ENCODE peak calls at places on chromosomes 3 and 15, in nine cellular contexts. One of them, this sample, is unnamed.

GRCh38 chr15:27935328-27935727 is 163.8 kb downstream of the OCA2 start:
- DNase-seq in LoVo: no peak
- DNase-seq in activated CD8-positive, alpha-beta memory T cell treated with anti-CD3 and anti-CD28 coated beads, Interleukin-2, amount 50 U/mL, for 48 hours: no peak
- DNase-seq in adrenal gland: no peak
- DNase-seq in stimulated activated CD4-positive, alpha-beta T cell treated with anti-CD3 and anti-CD28 coated beads, Interleukin-2, amount 100 ng/mL, for 48 hours: no peak
- DNase-seq in germinal center: no peak
- DNase-seq in NCI-H345: no peak
- DNase-seq in DMS53: no peak
- DNase-seq in AG10803: no peak
- DNase-seq in this sample: no peak

GRCh38 chr3:36210840-36211655 is 169.3 kb upstream of the STAC start:
- DNase-seq in NCI-H345: no peak
- DNase-seq in AG10803: peak
- DNase-seq in DMS53: no peak
- DNase-seq in adrenal gland: no peak
- DNase-seq in LoVo: no peak
- DNase-seq in activated CD8-positive, alpha-beta memory T cell treated with anti-CD3 and anti-CD28 coated beads, Interleukin-2, amount 50 U/mL, for 48 hours: no peak
- DNase-seq in stimulated activated CD4-positive, alpha-beta T cell treated with anti-CD3 and anti-CD28 coated beads, Interleukin-2, amount 100 ng/mL, for 48 hours: no peak
- DNase-seq in germinal center: no peak
- DNase-seq in this sample: no peak

GRCh38 chr3:61118830-61119229 is 132.4 kb downstream of the FHIT start:
- DNase-seq in LoVo: no peak
- DNase-seq in stimulated activated CD4-positive, alpha-beta T cell treated with anti-CD3 and anti-CD28 coated beads, Interleukin-2, amount 100 ng/mL, for 48 hours: no peak
- DNase-seq in adrenal gland: no peak
- DNase-seq in germinal center: no peak
- DNase-seq in DMS53: no peak
- DNase-seq in NCI-H345: no peak
- DNase-seq in activated CD8-positive, alpha-beta memory T cell treated with anti-CD3 and anti-CD28 coated beads, Interleukin-2, amount 50 U/mL, for 48 hours: no peak
- DNase-seq in AG10803: no peak
- DNase-seq in this sample: no peak

GRCh38 chr3:27723803-27724458 is 1.8 kb upstream of the EOMES start:
- DNase-seq in DMS53: no peak
- DNase-seq in AG10803: no peak
- DNase-seq in germinal center: no peak
- DNase-seq in LoVo: no peak
- DNase-seq in NCI-H345: no peak
- DNase-seq in adrenal gland: no peak
- DNase-seq in activated CD8-positive, alpha-beta memory T cell treated with anti-CD3 and anti-CD28 coated beads, Interleukin-2, amount 50 U/mL, for 48 hours: no peak
- DNase-seq in stimulated activated CD4-positive, alpha-beta T cell treated with anti-CD3 and anti-CD28 coated beads, Interleukin-2, amount 100 ng/mL, for 48 hours: no peak
- DNase-seq in this sample: no peak

GRCh38 chr15:35479423-35479822 is 66.5 kb downstream of the DPH6 start:
- DNase-seq in AG10803: no peak
- DNase-seq in activated CD8-positive, alpha-beta memory T cell treated with anti-CD3 and anti-CD28 coated beads, Interleukin-2, amount 50 U/mL, for 48 hours: no peak
- DNase-seq in stimulated activated CD4-positive, alpha-beta T cell treated with anti-CD3 and anti-CD28 coated beads, Interleukin-2, amount 100 ng/mL, for 48 hours: no peak
- DNase-seq in DMS53: no peak
- DNase-seq in NCI-H345: no peak
- DNase-seq in germinal center: no peak
- DNase-seq in LoVo: no peak
- DNase-seq in adrenal gland: no peak
- DNase-seq in this sample: no peak

GRCh38 chr3:144775581-144775980 is 804.0 kb downstream of the DIPK2A start:
- DNase-seq in stimulated activated CD4-positive, alpha-beta T cell treated with anti-CD3 and anti-CD28 coated beads, Interleukin-2, amount 100 ng/mL, for 48 hours: no peak
- DNase-seq in NCI-H345: no peak
- DNase-seq in activated CD8-positive, alpha-beta memory T cell treated with anti-CD3 and anti-CD28 coated beads, Interleukin-2, amount 50 U/mL, for 48 hours: no peak
- DNase-seq in LoVo: no peak
- DNase-seq in AG10803: no peak
- DNase-seq in DMS53: no peak
- DNase-seq in adrenal gland: no peak
- DNase-seq in germinal center: no peak
- DNase-seq in this sample: no peak

GRCh38 chr15:57694264-57694663 is 12.2 kb upstream of the POLR2M start:
- DNase-seq in LoVo: no peak
- DNase-seq in AG10803: peak
- DNase-seq in germinal center: no peak
- DNase-seq in DMS53: no peak
- DNase-seq in adrenal gland: no peak
- DNase-seq in activated CD8-positive, alpha-beta memory T cell treated with anti-CD3 and anti-CD28 coated beads, Interleukin-2, amount 50 U/mL, for 48 hours: no peak
- DNase-seq in NCI-H345: no peak
- DNase-seq in stimulated activated CD4-positive, alpha-beta T cell treated with anti-CD3 and anti-CD28 coated beads, Interleukin-2, amount 100 ng/mL, for 48 hours: no peak
- DNase-seq in this sample: no peak

GRCh38 chr3:149273096-149273751 is 51.6 kb upstream of the CP start:
- DNase-seq in NCI-H345: peak
- DNase-seq in adrenal gland: peak
- DNase-seq in LoVo: peak
- DNase-seq in AG10803: peak
- DNase-seq in activated CD8-positive, alpha-beta memory T cell treated with anti-CD3 and anti-CD28 coated beads, Interleukin-2, amount 50 U/mL, for 48 hours: no peak
- DNase-seq in DMS53: peak
- DNase-seq in stimulated activated CD4-positive, alpha-beta T cell treated with anti-CD3 and anti-CD28 coated beads, Interleukin-2, amount 100 ng/mL, for 48 hours: no peak
- DNase-seq in germinal center: peak
- DNase-seq in this sample: peak

GRCh38 chr3:46114324-46114988 is 87.2 kb upstream of the XCR1 start:
- DNase-seq in germinal center: no peak
- DNase-seq in activated CD8-positive, alpha-beta memory T cell treated with anti-CD3 and anti-CD28 coated beads, Interleukin-2, amount 50 U/mL, for 48 hours: no peak
- DNase-seq in NCI-H345: no peak
- DNase-seq in LoVo: no peak
- DNase-seq in DMS53: no peak
- DNase-seq in adrenal gland: no peak
- DNase-seq in AG10803: peak
- DNase-seq in stimulated activated CD4-positive, alpha-beta T cell treated with anti-CD3 and anti-CD28 coated beads, Interleukin-2, amount 100 ng/mL, for 48 hours: no peak
- DNase-seq in this sample: no peak

GRCh38 chr15:72172796-72173195 is 24.8 kb downstream of the GRAMD2A start:
- DNase-seq in AG10803: no peak
- DNase-seq in DMS53: no peak
- DNase-seq in NCI-H345: no peak
- DNase-seq in activated CD8-positive, alpha-beta memory T cell treated with anti-CD3 and anti-CD28 coated beads, Interleukin-2, amount 50 U/mL, for 48 hours: no peak
- DNase-seq in germinal center: no peak
- DNase-seq in stimulated activated CD4-positive, alpha-beta T cell treated with anti-CD3 and anti-CD28 coated beads, Interleukin-2, amount 100 ng/mL, for 48 hours: no peak
- DNase-seq in adrenal gland: no peak
- DNase-seq in LoVo: no peak
- DNase-seq in this sample: no peak

GRCh38 chr3:132285620-132285945 is 31.6 kb upstream of the ACP3 start:
- DNase-seq in stimulated activated CD4-positive, alpha-beta T cell treated with anti-CD3 and anti-CD28 coated beads, Interleukin-2, amount 100 ng/mL, for 48 hours: no peak
- DNase-seq in AG10803: no peak
- DNase-seq in adrenal gland: no peak
- DNase-seq in activated CD8-positive, alpha-beta memory T cell treated with anti-CD3 and anti-CD28 coated beads, Interleukin-2, amount 50 U/mL, for 48 hours: no peak
- DNase-seq in LoVo: no peak
- DNase-seq in germinal center: no peak
- DNase-seq in DMS53: no peak
- DNase-seq in NCI-H345: no peak
- DNase-seq in this sample: no peak

GRCh38 chr3:27721717-27722564 is at the start of gene EOMES:
- DNase-seq in NCI-H345: peak
- DNase-seq in LoVo: peak
- DNase-seq in adrenal gland: peak
- DNase-seq in AG10803: no peak
- DNase-seq in DMS53: peak
- DNase-seq in stimulated activated CD4-positive, alpha-beta T cell treated with anti-CD3 and anti-CD28 coated beads, Interleukin-2, amount 100 ng/mL, for 48 hours: no peak
- DNase-seq in germinal center: peak
- DNase-seq in activated CD8-positive, alpha-beta memory T cell treated with anti-CD3 and anti-CD28 coated beads, Interleukin-2, amount 50 U/mL, for 48 hours: peak
- DNase-seq in this sample: peak

GRCh38 chr3:109396811-109397210 is 59.5 kb upstream of the DPPA4 start:
- DNase-seq in DMS53: no peak
- DNase-seq in stimulated activated CD4-positive, alpha-beta T cell treated with anti-CD3 and anti-CD28 coated beads, Interleukin-2, amount 100 ng/mL, for 48 hours: no peak
- DNase-seq in LoVo: no peak
- DNase-seq in activated CD8-positive, alpha-beta memory T cell treated with anti-CD3 and anti-CD28 coated beads, Interleukin-2, amount 50 U/mL, for 48 hours: no peak
- DNase-seq in adrenal gland: no peak
- DNase-seq in germinal center: no peak
- DNase-seq in NCI-H345: no peak
- DNase-seq in AG10803: no peak
- DNase-seq in this sample: no peak

This sample was measured in NCI-H1105.